ENCODE peak calls at places on chromosome 7, in five cellular contexts. D, J, G, R and K are unnamed samples.

GRCh38 chr7:47026733-47027450 is 555.0 kb downstream of the TNS3 start:
- DNase-seq in D (no peak), J (no peak), G (no peak), R (no peak), K (no peak)

GRCh38 chr7:47435889-47436312 is 146.0 kb downstream of the TNS3 start:
- DNase-seq in D (peak), J (no peak), G (peak), R (peak), K (peak)

GRCh38 chr7:100372256-100372655 is 1.0 kb upstream of the PILRA start:
- DNase-seq in D (no peak), J (peak), G (peak), R (peak), K (peak)

GRCh38 chr7:114217026-114217425 is 197.6 kb upstream of the FOXP2 start:
- DNase-seq in D (no peak), J (no peak), G (no peak), R (no peak), K (peak)

GRCh38 chr7:87312215-87312865 is 33.1 kb upstream of the CROT start:
- DNase-seq in D (peak), J (no peak), G (peak), R (peak), K (peak)

GRCh38 chr7:20721086-20721485 is 65.6 kb downstream of the SP8 start:
- DNase-seq in D (no peak), J (no peak), G (no peak), R (no peak), K (no peak)

GRCh38 chr7:113071465-113071864 is 15.2 kb downstream of the GPR85 start:
- DNase-seq in D (no peak), J (no peak), G (peak), R (peak), K (peak)

GRCh38 chr7:92357260-92357659 is 90.0 kb upstream of the GATAD1 start:
- DNase-seq in D (no peak), J (no peak), G (no peak), R (no peak), K (no peak)

GRCh38 chr7:85413718-85414117 is 226.9 kb upstream of the SEMA3D start:
- DNase-seq in D (no peak), J (no peak), G (no peak), R (no peak), K (no peak)

GRCh38 chr7:4479367-4480039 is 202.6 kb upstream of the FOXK1 start:
- DNase-seq in D (peak), J (no peak), G (peak), R (no peak), K (peak)
- TF ChIP-seq CTCF in D (peak), J (peak), G (no peak), R (no peak), K (peak)

GRCh38 chr7:30162622-30163124 is 27.9 kb downstream of the MTURN start:
- DNase-seq in D (no peak), J (no peak), G (peak), R (peak), K (peak)

GRCh38 chr7:30160329-30160728 is 25.5 kb downstream of the MTURN start:
- DNase-seq in D (no peak), J (no peak), G (no peak), R (no peak), K (no peak)

GRCh38 chr7:30159698-30160143 is 24.9 kb downstream of the MTURN start:
- DNase-seq in D (no peak), J (peak), G (peak), R (no peak), K (peak)

GRCh38 chr7:30163231-30163894 is 28.6 kb downstream of the MTURN start:
- DNase-seq in D (no peak), J (peak), G (no peak), R (no peak), K (no peak)

GRCh38 chr7:30162133-30162532 is 27.3 kb downstream of the MTURN start:
- DNase-seq in D (no peak), J (no peak), G (no peak), R (no peak), K (no peak)
- H3K4me3 ChIP-seq in D (no peak), J (no peak), G (no peak), R (no peak), K (no peak)

GRCh38 chr7:149310113-149310836 is 48.3 kb downstream of the ZNF783 start:
- DNase-seq in D (peak), J (no peak), G (peak), R (peak), K (peak)
- TF ChIP-seq CTCF in D (peak), J (peak), G (peak), R (peak), K (peak)

GRCh38 chr7:27111753-27112277 is 9.3 kb upstream of the HOXA2 start:
- DNase-seq in D (no peak), J (no peak), G (no peak), R (no peak), K (no peak)
- H3K4me3 ChIP-seq in D (peak), J (no peak), G (no peak), R (peak), K (no peak)

GRCh38 chr7:128076831-128077271 is 45.6 kb upstream of the LRRC4 start:
- DNase-seq in D (no peak), J (no peak), G (peak), R (peak), K (no peak)
- TF ChIP-seq CTCF in D (no peak), J (no peak), G (no peak), R (no peak), K (no peak)

DNA sequence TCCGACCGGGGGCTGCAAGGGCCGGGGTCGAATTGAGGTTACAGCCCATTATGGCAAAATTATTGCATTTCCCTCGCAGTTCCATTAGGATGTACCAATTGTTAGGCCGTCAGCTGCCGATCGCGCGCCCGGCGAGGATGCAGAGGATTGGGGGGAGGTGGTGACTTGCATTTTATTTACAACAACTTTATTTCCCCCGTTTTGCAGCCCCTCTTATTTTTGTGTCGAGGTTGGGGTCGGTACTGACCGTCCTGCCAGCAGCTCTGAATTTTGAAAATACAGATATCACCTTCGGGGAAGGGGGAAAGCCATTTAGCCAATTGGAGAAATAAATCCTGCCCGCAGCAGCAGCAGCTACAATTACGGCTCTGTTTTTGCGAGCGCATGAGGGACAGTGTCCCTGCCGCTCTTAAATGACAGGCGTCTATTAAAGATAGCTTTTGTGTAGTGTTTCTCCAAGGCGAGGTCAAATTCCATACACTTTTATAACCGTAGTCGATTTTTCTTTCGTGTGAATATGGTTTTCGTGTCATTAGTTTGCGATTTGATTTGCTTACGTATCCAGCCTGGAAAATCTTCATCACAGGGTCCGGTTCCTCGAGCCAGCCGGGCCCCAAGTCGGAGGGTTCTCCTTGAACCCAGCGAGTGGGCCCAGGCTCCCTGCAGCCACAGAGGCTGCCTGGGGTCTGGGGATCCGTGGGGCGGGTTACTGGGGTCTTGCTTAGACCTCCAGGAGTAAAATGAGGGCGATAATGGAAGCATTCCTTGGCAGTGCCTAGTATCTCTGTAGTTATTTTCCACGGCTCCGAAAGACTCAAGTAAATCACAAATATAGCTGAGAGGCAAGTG is 693 bp upstream of the HOXA5 start:
- DNase-seq in D (no peak), J (peak), G (no peak), R (no peak), K (no peak)
- H3K4me3 ChIP-seq in D (no peak), J (peak), G (no peak), R (no peak), K (no peak)

DNA sequence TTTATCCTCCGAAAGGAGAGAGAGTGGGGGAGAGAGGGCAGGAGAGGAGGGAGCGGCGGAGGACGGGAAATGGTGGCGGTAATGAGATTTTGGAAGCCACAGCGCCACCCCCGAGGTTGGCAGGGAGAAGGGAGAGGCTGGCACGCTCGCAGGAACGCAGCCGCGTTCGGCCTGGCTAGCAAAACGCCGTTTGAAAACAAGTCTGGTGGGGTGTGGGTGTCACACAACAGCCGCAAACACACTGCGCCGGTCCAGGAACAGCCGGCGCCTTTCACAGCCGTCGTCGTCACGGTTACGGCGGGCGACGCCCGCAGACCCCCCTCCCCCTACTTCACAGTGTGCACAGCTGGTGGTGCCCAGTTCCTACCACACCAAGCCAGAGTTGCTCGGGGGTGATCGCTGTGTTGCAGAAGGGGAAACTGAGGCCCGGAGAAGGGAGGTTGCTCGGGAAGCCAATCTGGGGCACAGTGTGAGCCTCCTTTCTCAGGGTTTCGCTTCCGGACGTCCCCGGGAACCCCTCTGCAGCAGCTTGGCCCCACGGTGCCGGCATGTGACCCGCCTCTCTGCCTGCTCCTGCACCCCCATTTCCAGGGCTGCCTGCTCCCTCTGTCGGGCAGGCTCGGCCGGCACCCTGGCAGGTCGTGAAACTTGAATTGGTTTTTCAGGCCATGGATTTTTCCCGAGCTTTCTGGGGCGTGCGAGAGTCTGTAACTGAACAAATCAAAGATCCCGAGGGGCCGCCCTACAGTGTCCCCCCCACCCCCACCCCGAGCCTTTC is 57.8 kb downstream of the UNCX start:
- DNase-seq in D (no peak), J (peak), G (peak), R (peak), K (peak)
- TF ChIP-seq CTCF in D (peak), J (no peak), G (peak), R (peak), K (peak)

GRCh38 chr7:17131060-17131345 is 167.4 kb upstream of the AHR start:
- DNase-seq in D (no peak), J (no peak), G (peak), R (peak), K (peak)

GRCh38 chr7:17129218-17129617 is 169.2 kb upstream of the AHR start:
- DNase-seq in D (no peak), J (no peak), G (no peak), R (no peak), K (no peak)

GRCh38 chr7:17132726-17133125 is 165.7 kb upstream of the AHR start:
- DNase-seq in D (no peak), J (no peak), G (peak), R (peak), K (no peak)

GRCh38 chr7:17131983-17132655 is 166.3 kb upstream of the AHR start:
- DNase-seq in D (no peak), J (no peak), G (no peak), R (no peak), K (no peak)

GRCh38 chr7:17130281-17131059 is 168.0 kb upstream of the AHR start:
- DNase-seq in D (peak), J (no peak), G (peak), R (peak), K (peak)
- H3K4me3 ChIP-seq in D (no peak), J (no peak), G (no peak), R (peak), K (no peak)

GRCh38 chr7:96728139-96728538 is 18.5 kb upstream of the SEM1 start:
- DNase-seq in D (no peak), J (no peak), G (no peak), R (no peak), K (no peak)
- TF ChIP-seq CTCF in D (no peak), J (no peak), G (no peak), R (no peak), K (no peak)

GRCh38 chr7:69890081-69890369 is 291.8 kb downstream of the AUTS2 start:
- DNase-seq in D (no peak), J (no peak), G (no peak), R (peak), K (no peak)
- H3K4me3 ChIP-seq in D (no peak), J (no peak), G (no peak), R (no peak), K (no peak)